ENCODE peak calls at places on chromosomes 2 and 18, in five cellular contexts. One of them, this sample, is unnamed.

GRCh38 chr2:74576830-74577229 is 22.3 kb downstream of the DOK1 start:
- DNase-seq in MM.1S: no peak
- DNase-seq in kidney: no peak
- DNase-seq in IMR-90: peak; percentile 90
- DNase-seq in fibroblast of lung: peak; percentile 90
- DNase-seq in this sample: no peak

GRCh38 chr2:189147361-189147760 is 32.2 kb downstream of the COL5A2 start:
- DNase-seq in fibroblast of lung: peak; percentile 39
- DNase-seq in MM.1S: no peak
- DNase-seq in IMR-90: peak; percentile 62
- DNase-seq in kidney: no peak
- DNase-seq in this sample: no peak

GRCh38 chr2:53021285-53021684 is 746.3 kb upstream of the CHAC2 start:
- DNase-seq in fibroblast of lung: peak; percentile 68
- DNase-seq in IMR-90: peak; percentile 88
- DNase-seq in MM.1S: no peak
- DNase-seq in kidney: no peak
- DNase-seq in this sample: no peak

GRCh38 chr2:200306969-200307811 is 697 bp downstream of the SPATS2L start:
- DNase-seq in kidney: peak; percentile 82
- DNase-seq in fibroblast of lung: peak; percentile 43
- DNase-seq in IMR-90: no peak
- DNase-seq in MM.1S: peak; percentile 60
- DNase-seq in this sample: peak; percentile 66

GRCh38 chr2:129376404-129377077 is 602.9 kb upstream of the RAB6C start:
- DNase-seq in kidney: no peak
- DNase-seq in fibroblast of lung: no peak
- DNase-seq in MM.1S: no peak
- DNase-seq in IMR-90: no peak
- DNase-seq in this sample: no peak

GRCh38 chr2:116819355-116819754 is 995.1 kb upstream of the DDX18 start:
- DNase-seq in kidney: no peak
- DNase-seq in MM.1S: no peak
- DNase-seq in fibroblast of lung: no peak
- DNase-seq in IMR-90: no peak
- DNase-seq in this sample: no peak

GRCh38 chr2:238286987-238287386 is 1.4 kb downstream of the PER2 start:
- DNase-seq in MM.1S: no peak
- DNase-seq in IMR-90: no peak
- DNase-seq in kidney: peak; percentile 36
- DNase-seq in fibroblast of lung: peak; percentile 22
- DNase-seq in this sample: no peak

GRCh38 chr2:54954705-54955357 is 95.4 kb downstream of the RTN4 start:
- DNase-seq in MM.1S: no peak
- DNase-seq in IMR-90: no peak
- DNase-seq in fibroblast of lung: no peak
- DNase-seq in kidney: no peak
- DNase-seq in this sample: no peak

GRCh38 chr2:10255189-10256030 is 47.3 kb upstream of the HPCAL1 start:
- DNase-seq in fibroblast of lung: no peak
- DNase-seq in MM.1S: no peak
- DNase-seq in kidney: peak; percentile 48
- DNase-seq in IMR-90: no peak
- DNase-seq in this sample: peak; percentile 36

GRCh38 chr18:56973487-56973886 is 173.4 kb upstream of the BOD1L2 start:
- DNase-seq in fibroblast of lung: peak; percentile 2
- DNase-seq in MM.1S: no peak
- DNase-seq in IMR-90: peak; percentile 30
- DNase-seq in kidney: no peak
- DNase-seq in this sample: no peak

GRCh38 chr2:73987109-73987947 is 2.6 kb downstream of the TET3 start:
- DNase-seq in kidney: peak; percentile 81
- DNase-seq in fibroblast of lung: peak; percentile 58
- DNase-seq in MM.1S: no peak
- DNase-seq in IMR-90: peak; percentile 62
- DNase-seq in this sample: peak; percentile 61

GRCh38 chr2:16767789-16768188 is 102.2 kb upstream of the CYRIA start:
- DNase-seq in fibroblast of lung: peak; percentile 40
- DNase-seq in kidney: no peak
- DNase-seq in IMR-90: no peak
- DNase-seq in MM.1S: no peak
- DNase-seq in this sample: no peak

GRCh38 chr2:11746807-11747459 is 501 bp downstream of the LPIN1 start:
- DNase-seq in kidney: no peak
- DNase-seq in MM.1S: peak; percentile 44
- DNase-seq in fibroblast of lung: peak; percentile 38
- DNase-seq in IMR-90: peak; percentile 16
- DNase-seq in this sample: peak; percentile 81

GRCh38 chr2:181674466-181674865 is 5.9 kb downstream of the NEUROD1 start:
- DNase-seq in fibroblast of lung: no peak
- DNase-seq in kidney: no peak
- DNase-seq in IMR-90: no peak
- DNase-seq in MM.1S: no peak
- DNase-seq in this sample: no peak

GRCh38 chr2:69720922-69721491 is 20.9 kb upstream of the ANXA4 start:
- DNase-seq in MM.1S: no peak
- DNase-seq in fibroblast of lung: no peak
- DNase-seq in IMR-90: no peak
- DNase-seq in kidney: no peak
- DNase-seq in this sample: no peak

GRCh38 chr2:69717902-69718301 is 24.0 kb upstream of the ANXA4 start:
- DNase-seq in fibroblast of lung: peak; percentile 81
- DNase-seq in MM.1S: peak; percentile 14
- DNase-seq in kidney: no peak
- DNase-seq in IMR-90: peak; percentile 60
- DNase-seq in this sample: peak; percentile 75

GRCh38 chr2:69723791-69724190 is 18.1 kb upstream of the ANXA4 start:
- DNase-seq in fibroblast of lung: no peak
- DNase-seq in IMR-90: no peak
- DNase-seq in MM.1S: no peak
- DNase-seq in kidney: no peak
- DNase-seq in this sample: no peak

GRCh38 chr2:69718338-69718965 is 23.5 kb upstream of the ANXA4 start:
- DNase-seq in fibroblast of lung: peak; percentile 33
- DNase-seq in MM.1S: no peak
- DNase-seq in IMR-90: no peak
- DNase-seq in kidney: no peak
- DNase-seq in this sample: no peak

DNA sequence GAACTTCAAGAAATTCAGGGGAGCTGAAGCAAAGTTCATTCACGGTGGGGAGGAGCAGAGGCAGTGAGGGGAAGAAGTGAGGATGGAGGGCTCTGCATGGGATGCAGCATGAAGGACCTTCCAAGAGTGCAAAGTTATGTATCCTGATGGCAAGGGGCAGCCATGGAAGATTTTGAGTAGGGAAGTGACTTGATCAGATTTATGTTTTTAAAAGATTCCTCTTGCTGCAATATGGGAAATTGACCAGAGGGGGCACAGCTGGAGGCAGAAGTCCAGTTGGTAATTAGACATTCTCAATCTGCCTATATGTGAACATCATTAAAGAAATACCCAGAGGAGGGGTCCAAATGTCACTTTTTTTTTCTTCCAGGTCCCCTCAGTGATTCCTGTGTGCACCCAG is 21.5 kb upstream of the ANXA4 start:
- DNase-seq in kidney: no peak
- DNase-seq in MM.1S: peak; percentile 35
- DNase-seq in fibroblast of lung: no peak
- DNase-seq in IMR-90: peak; percentile 18
- DNase-seq in this sample: no peak
- TF ChIP-seq CTCF in kidney: no peak
- TF ChIP-seq CTCF in MM.1S: peak; percentile 39
- TF ChIP-seq CTCF in fibroblast of lung: peak; percentile 57
- TF ChIP-seq CTCF in IMR-90: peak; percentile 48
- TF ChIP-seq CTCF in this sample: peak; percentile 41

DNA sequence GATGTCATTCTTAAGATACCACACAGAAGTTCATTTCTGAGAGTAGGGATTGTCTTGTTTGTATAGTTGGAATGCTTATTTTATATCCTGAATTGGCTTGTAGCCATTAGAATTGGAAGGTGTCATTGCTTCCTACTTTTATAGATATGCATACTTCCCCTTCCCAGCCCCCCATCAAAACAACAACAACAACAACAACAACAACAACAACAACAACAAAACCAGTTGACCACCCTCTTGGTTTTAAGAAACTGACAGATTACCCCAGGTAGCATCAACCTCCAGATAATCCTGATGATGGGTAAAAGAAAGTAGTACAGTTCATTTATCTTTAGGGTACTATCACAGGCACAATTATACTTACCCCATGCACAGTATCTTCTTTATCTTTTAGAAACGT is 20.0 kb downstream of the PHLPP1 start:
- DNase-seq in kidney: no peak
- DNase-seq in fibroblast of lung: no peak
- DNase-seq in MM.1S: no peak
- DNase-seq in IMR-90: no peak
- DNase-seq in this sample: no peak
- H3K9me3 ChIP-seq in kidney: no peaks in the 10 kb centered on the region
- H3K9me3 ChIP-seq in fibroblast of lung: no peaks in the 10 kb centered on the region
- H3K9me3 ChIP-seq in MM.1S: no peaks in the 10 kb centered on the region
- H3K9me3 ChIP-seq in IMR-90: no peaks in the 10 kb centered on the region
- H3K9me3 ChIP-seq in this sample: peaks cover 22% of the 10 kb centered on the region

DNA sequence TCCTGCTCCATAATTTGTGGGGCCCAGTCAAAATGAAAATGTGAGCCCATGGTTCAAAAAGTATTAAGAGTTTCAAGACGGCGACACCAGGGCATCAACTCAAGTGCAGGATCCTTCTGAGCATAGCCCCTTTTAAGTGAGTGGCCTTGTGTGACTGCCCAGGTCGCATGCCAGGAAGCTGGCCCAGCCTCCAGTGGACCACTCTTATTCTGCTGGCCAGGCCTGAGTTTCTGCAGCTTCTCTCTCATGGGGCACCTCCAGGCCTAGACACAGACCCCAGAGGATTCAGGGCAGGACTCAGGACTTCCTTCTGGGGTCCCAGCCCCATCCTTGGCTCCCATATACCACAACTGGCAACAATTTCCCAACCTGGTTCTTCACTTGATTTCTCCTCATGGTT is 83.5 kb upstream of the HAAO start:
- DNase-seq in fibroblast of lung: no peak
- DNase-seq in IMR-90: no peak
- DNase-seq in kidney: no peak
- DNase-seq in MM.1S: no peak
- DNase-seq in this sample: no peak
- H3K9ac ChIP-seq in fibroblast of lung: no peak overlapping the region
- H3K9ac ChIP-seq in IMR-90: no peak overlapping the region
- H3K9ac ChIP-seq in kidney: peak overlapping the region; percentile 17
- H3K9ac ChIP-seq in MM.1S: no peak overlapping the region
- H3K9ac ChIP-seq in this sample: no peak overlapping the region

GRCh38 chr2:120971866-120972265 is 236.2 kb downstream of the GLI2 start:
- DNase-seq in MM.1S: no peak
- DNase-seq in kidney: no peak
- DNase-seq in fibroblast of lung: no peak
- DNase-seq in IMR-90: no peak
- DNase-seq in this sample: no peak

GRCh38 chr2:120974950-120975349 is 239.3 kb downstream of the GLI2 start:
- DNase-seq in IMR-90: no peak
- DNase-seq in fibroblast of lung: no peak
- DNase-seq in kidney: peak; percentile 44
- DNase-seq in MM.1S: no peak
- DNase-seq in this sample: no peak

GRCh38 chr2:120969613-120970355 is 234.1 kb downstream of the GLI2 start:
- DNase-seq in IMR-90: no peak
- DNase-seq in MM.1S: no peak
- DNase-seq in fibroblast of lung: no peak
- DNase-seq in kidney: no peak
- DNase-seq in this sample: peak; percentile 66

GRCh38 chr2:120973196-120973595 is 237.5 kb downstream of the GLI2 start:
- DNase-seq in fibroblast of lung: no peak
- DNase-seq in kidney: peak; percentile 63
- DNase-seq in MM.1S: no peak
- DNase-seq in IMR-90: no peak
- DNase-seq in this sample: no peak

GRCh38 chr2:120972286-120972685 is 236.6 kb downstream of the GLI2 start:
- DNase-seq in MM.1S: no peak
- DNase-seq in IMR-90: no peak
- DNase-seq in fibroblast of lung: no peak
- DNase-seq in kidney: peak; percentile 54
- DNase-seq in this sample: no peak
- TF ChIP-seq CTCF in MM.1S: no peak
- TF ChIP-seq CTCF in IMR-90: no peak
- TF ChIP-seq CTCF in fibroblast of lung: no peak
- TF ChIP-seq CTCF in kidney: no peak
- TF ChIP-seq CTCF in this sample: no peak

DNA sequence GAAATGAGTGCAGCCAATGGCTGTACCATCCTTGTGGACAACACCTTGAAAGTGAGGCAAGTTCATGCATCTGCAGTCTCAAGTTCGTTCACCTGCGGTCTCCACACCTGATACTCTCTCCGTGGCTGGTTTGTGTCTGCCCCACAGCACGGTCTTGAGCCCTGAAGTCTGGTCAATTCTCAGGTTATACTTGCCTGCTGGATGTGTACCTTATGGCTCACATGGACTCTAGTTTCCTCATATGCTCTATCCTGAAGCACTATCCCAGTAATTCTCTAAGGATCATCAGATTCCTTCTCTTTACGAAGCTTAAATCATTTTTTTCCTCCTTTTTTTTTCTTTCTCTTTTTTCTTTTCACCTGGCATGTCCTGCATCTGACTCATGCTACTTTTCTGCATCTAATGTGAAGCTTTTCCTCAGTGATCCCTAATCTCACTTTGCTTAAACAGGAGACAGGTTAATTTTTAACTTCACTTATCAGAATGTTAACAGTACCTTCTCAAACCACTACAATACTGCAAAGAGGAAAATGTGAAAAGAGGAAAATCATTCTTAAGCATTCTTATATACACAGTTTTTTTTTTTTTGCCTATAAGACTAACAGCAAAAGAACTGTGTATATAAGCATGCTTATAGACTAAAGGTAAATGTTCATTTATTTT is 511.2 kb downstream of the SOX11 start:
- DNase-seq in fibroblast of lung: no peak
- DNase-seq in IMR-90: no peak
- DNase-seq in kidney: no peak
- DNase-seq in MM.1S: no peak
- DNase-seq in this sample: no peak
- H3K9me3 ChIP-seq in fibroblast of lung: no peaks in the 10 kb centered on the region
- H3K9me3 ChIP-seq in IMR-90: peaks cover 1% of the 10 kb centered on the region
- H3K9me3 ChIP-seq in kidney: no peaks in the 10 kb centered on the region
- H3K9me3 ChIP-seq in MM.1S: no peaks in the 10 kb centered on the region
- H3K9me3 ChIP-seq in this sample: peaks cover 7% of the 10 kb centered on the region

This sample was measured in endodermal cell.